ENCODE peak calls at places on chromosomes 11 and 22, in five cellular contexts. M is RPMI8226, W is AG09319, O is KBM-7, U is suprapubic skin. P is an unnamed sample.

GRCh38 chr11:76190376-76190775 is 15.9 kb downstream of the WNT11 start:
- DNase-seq in U (no peak), W (no peak), M (no peak), O (no peak), P (peak)

GRCh38 chr22:40177738-40178416 is at the start of gene TNRC6B:
- DNase-seq in O (peak), M (peak), U (no peak), W (peak), P (peak)

GRCh38 chr11:124891390-124891861 is 6.2 kb downstream of the ROBO4 start:
- DNase-seq in O (no peak), U (peak), M (no peak), W (no peak), P (no peak)

GRCh38 chr11:124887667-124888013 is 10.0 kb downstream of the ROBO4 start:
- DNase-seq in M (no peak), O (no peak), U (no peak), W (no peak), P (no peak)

GRCh38 chr11:7548659-7549283 is 35.0 kb downstream of the PPFIBP2 start:
- DNase-seq in U (no peak), W (no peak), M (peak), O (peak), P (no peak)

GRCh38 chr22:36068776-36069344 is 40.2 kb upstream of the RBFOX2 start:
- DNase-seq in M (peak), O (no peak), W (no peak), U (no peak), P (no peak)

GRCh38 chr11:119093951-119094815 is 7.5 kb downstream of the DPAGT1 start:
- DNase-seq in O (peak), M (peak), W (no peak), U (no peak), P (no peak)

GRCh38 chr11:61535998-61536675 is 27.6 kb downstream of the LRRC10B start:
- DNase-seq in U (no peak), O (no peak), W (no peak), M (no peak), P (no peak)

GRCh38 chr11:96424693-96425092 is 34.9 kb downstream of the JRKL start:
- DNase-seq in O (no peak), M (no peak), W (peak), U (no peak), P (peak)

GRCh38 chr22:48756146-48757111 is 1071.2 kb downstream of the BRD1 start:
- DNase-seq in W (no peak), U (peak), O (no peak), M (peak), P (no peak)

GRCh38 chr11:57798905-57799559 is 37.4 kb downstream of the CTNND1 start:
- DNase-seq in U (peak), W (peak), M (peak), O (peak), P (no peak)

GRCh38 chr11:69910519-69911309 is 91.5 kb upstream of the FGF3 start:
- DNase-seq in U (no peak), W (no peak), O (no peak), M (no peak), P (no peak)

GRCh38 chr22:35397095-35397904 is 2.6 kb upstream of the MCM5 start:
- DNase-seq in O (no peak), M (no peak), U (no peak), W (no peak), P (no peak)

GRCh38 chr11:112163875-112164521 is at the start of gene IL18:
- DNase-seq in U (no peak), W (no peak), M (peak), O (peak), P (no peak)